ENCODE peak calls at places on chromosomes 12 and 14, in seven cellular contexts. F is left ventricle myocardium inferior; I is transverse colon; Y is RWPE1; S is CD4-positive, alpha-beta T cell; R is stomach; O is upper lobe of right lung. X is an unnamed sample.

GRCh38 chr12:14618990-14619389 is 51.3 kb upstream of the PLBD1 start:
- DNase-seq in I (no peak), O (no peak), F (no peak), R (no peak), S (no peak), Y (peak), X (no peak)

GRCh38 chr12:49917788-49918173 is 14.1 kb upstream of the FAIM2 start:
- DNase-seq in I (no peak), Y (no peak), F (no peak), R (no peak), S (no peak), O (peak), X (no peak)

GRCh38 chr12:98698603-98699463 is 53.7 kb downstream of the APAF1 start:
- DNase-seq in Y (peak), I (peak), O (no peak), R (peak), F (peak), S (peak), X (peak)

GRCh38 chr12:91355150-91356006 is 172.8 kb upstream of the DCN start:
- DNase-seq in R (peak), Y (peak), F (peak), O (peak), S (peak), I (peak), X (peak)

GRCh38 chr12:112906712-112907414 is at the start of gene OAS1:
- DNase-seq in I (peak), S (no peak), R (peak), Y (peak), F (no peak), O (no peak), X (no peak)

GRCh38 chr12:117063162-117063911 is 35.9 kb downstream of the TESC start:
- DNase-seq in Y (no peak), R (no peak), F (no peak), O (no peak), I (peak), S (peak), X (peak)

GRCh38 chr12:105462336-105462735 is 131.8 kb downstream of the C12orf75 start:
- DNase-seq in F (no peak), I (no peak), O (no peak), S (no peak), R (no peak), Y (no peak), X (no peak)

GRCh38 chr12:126108247-126108646 is 1043.0 kb downstream of the AACS start:
- DNase-seq in R (no peak), S (no peak), F (no peak), O (no peak), Y (no peak), I (no peak), X (no peak)

GRCh38 chr12:6978188-6978986 is 7.7 kb downstream of the EMG1 start:
- DNase-seq in Y (no peak), S (no peak), O (no peak), F (no peak), I (no peak), R (no peak), X (no peak)
- H3K27ac ChIP-seq in Y (peak), S (no peak), O (peak), F (peak), I (no peak), R (peak), X (no peak)

GRCh38 chr12:132491349-132491663 is 1.4 kb downstream of the FBRSL1 start:
- DNase-seq in O (no peak), R (no peak), F (no peak), Y (no peak), S (no peak), I (no peak), X (no peak)
- H3K27ac ChIP-seq in O (peak), R (peak), F (peak), Y (peak), S (no peak), I (peak), X (no peak)

GRCh38 chr14:104494483-104494882 is 85.1 kb upstream of the C14orf180 start:
- DNase-seq in I (no peak), S (no peak), Y (no peak), O (no peak), R (no peak), F (no peak), X (no peak)
- H3K27ac ChIP-seq in I (no peak), S (no peak), Y (no peak), O (no peak), R (no peak), F (no peak), X (no peak)

DNA sequence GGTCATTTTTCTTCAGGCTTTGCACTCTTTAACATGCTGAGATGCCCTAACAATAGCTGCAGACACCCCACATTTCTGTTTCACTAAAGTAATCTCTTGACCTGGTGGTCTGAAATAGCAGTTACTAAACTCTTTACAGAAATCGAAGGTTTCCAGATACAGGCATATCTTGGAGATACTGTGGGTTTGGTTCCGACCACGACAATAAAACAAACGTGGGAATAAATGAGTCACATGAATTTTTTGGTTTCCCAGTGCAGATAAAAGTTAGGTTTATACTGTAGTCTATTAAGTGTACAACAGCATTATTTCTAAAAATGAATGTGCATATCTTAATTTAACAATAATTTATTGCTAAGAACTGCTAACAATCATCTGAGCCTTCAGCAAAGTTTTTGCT is 208.7 kb downstream of the EGLN3 start:
- DNase-seq in I (no peak), O (no peak), Y (no peak), F (no peak), R (no peak), S (no peak), X (no peak)
- H3K27ac ChIP-seq in I (no peak), O (no peak), Y (no peak), F (no peak), R (no peak), S (no peak), X (no peak)

GRCh38 chr12:6330999-6331714 is 10.7 kb downstream of the TNFRSF1A start:
- DNase-seq in S (no peak), O (no peak), Y (no peak), R (no peak), I (no peak), F (no peak), X (no peak)
- H3K27ac ChIP-seq in S (peak), O (peak), Y (peak), R (peak), I (peak), F (peak), X (no peak)

GRCh38 chr12:103257763-103258162 is 238.0 kb downstream of the C12orf42 start:
- DNase-seq in F (no peak), R (no peak), O (no peak), I (no peak), S (no peak), Y (no peak), X (no peak)
- H3K27ac ChIP-seq in F (no peak), R (no peak), O (no peak), I (no peak), S (no peak), Y (no peak), X (no peak)

GRCh38 chr14:56905282-56905681 is 95.0 kb upstream of the OTX2 start:
- DNase-seq in F (no peak), Y (no peak), I (no peak), S (no peak), R (no peak), O (no peak), X (no peak)
- H3K27ac ChIP-seq in F (no peak), Y (no peak), I (no peak), S (no peak), R (no peak), O (no peak), X (no peak)

X was measured in caudate nucleus.